ENCODE peak calls at places on chromosomes 7 and 10, in eight cellular contexts. One of them, this sample, is unnamed.

GRCh38 chr7:7944619-7945282 is 23.8 kb upstream of the GLCCI1 start:
- DNase-seq in GM20000: peak; percentile 75
- DNase-seq in heart right ventricle: no peak
- DNase-seq in stomach: peak; percentile 32
- DNase-seq in upper lobe of right lung: no peak
- DNase-seq in breast epithelium: no peak
- DNase-seq in HFFc6: no peak
- DNase-seq in fibroblast of lung: no peak
- DNase-seq in this sample: peak; percentile 66

GRCh38 chr10:44908071-44908709 is 2.9 kb upstream of the TMEM72 start:
- DNase-seq in heart right ventricle: no peak
- DNase-seq in HFFc6: peak; percentile 47
- DNase-seq in upper lobe of right lung: no peak
- DNase-seq in GM20000: no peak
- DNase-seq in stomach: no peak
- DNase-seq in fibroblast of lung: peak; percentile 20
- DNase-seq in breast epithelium: no peak
- DNase-seq in this sample: no peak

GRCh38 chr10:98563811-98564210 is 117.1 kb upstream of the HPS1 start:
- DNase-seq in stomach: no peak
- DNase-seq in GM20000: peak; percentile 12
- DNase-seq in heart right ventricle: no peak
- DNase-seq in upper lobe of right lung: no peak
- DNase-seq in breast epithelium: no peak
- DNase-seq in HFFc6: no peak
- DNase-seq in fibroblast of lung: no peak
- DNase-seq in this sample: no peak

GRCh38 chr7:157502701-157503111 is 165.9 kb downstream of the DNAJB6 start:
- DNase-seq in breast epithelium: no peak
- DNase-seq in GM20000: no peak
- DNase-seq in fibroblast of lung: peak; percentile 11
- DNase-seq in upper lobe of right lung: peak; percentile 46
- DNase-seq in stomach: peak; percentile 28
- DNase-seq in heart right ventricle: peak; percentile 41
- DNase-seq in HFFc6: peak; percentile 28
- DNase-seq in this sample: no peak

GRCh38 chr7:158061031-158061630 is 526.5 kb downstream of the PTPRN2 start:
- DNase-seq in GM20000: no peak
- DNase-seq in fibroblast of lung: no peak
- DNase-seq in upper lobe of right lung: peak; percentile 33
- DNase-seq in breast epithelium: peak; percentile 35
- DNase-seq in stomach: no peak
- DNase-seq in heart right ventricle: no peak
- DNase-seq in HFFc6: no peak
- DNase-seq in this sample: no peak

GRCh38 chr7:155213955-155214327 is 83.7 kb upstream of the INSIG1 start:
- DNase-seq in stomach: no peak
- DNase-seq in breast epithelium: peak; percentile 31
- DNase-seq in GM20000: no peak
- DNase-seq in fibroblast of lung: no peak
- DNase-seq in upper lobe of right lung: no peak
- DNase-seq in HFFc6: no peak
- DNase-seq in heart right ventricle: no peak
- DNase-seq in this sample: no peak

GRCh38 chr7:142855756-142856564 is 1.1 kb downstream of the EPHB6 start:
- DNase-seq in heart right ventricle: no peak
- DNase-seq in HFFc6: no peak
- DNase-seq in GM20000: no peak
- DNase-seq in upper lobe of right lung: peak; percentile 84
- DNase-seq in breast epithelium: no peak
- DNase-seq in stomach: peak; percentile 52
- DNase-seq in fibroblast of lung: peak; percentile 8
- DNase-seq in this sample: no peak

GRCh38 chr10:15672469-15672868 is 47.3 kb downstream of the ITGA8 start:
- DNase-seq in HFFc6: no peak
- DNase-seq in GM20000: no peak
- DNase-seq in breast epithelium: no peak
- DNase-seq in upper lobe of right lung: no peak
- DNase-seq in heart right ventricle: no peak
- DNase-seq in fibroblast of lung: no peak
- DNase-seq in stomach: no peak
- DNase-seq in this sample: no peak

GRCh38 chr10:132574288-132574687 is 36.7 kb downstream of the INPP5A start:
- DNase-seq in stomach: no peak
- DNase-seq in fibroblast of lung: no peak
- DNase-seq in upper lobe of right lung: no peak
- DNase-seq in heart right ventricle: no peak
- DNase-seq in breast epithelium: no peak
- DNase-seq in GM20000: no peak
- DNase-seq in HFFc6: no peak
- DNase-seq in this sample: no peak

GRCh38 chr10:128867119-128867518 is 599.9 kb upstream of the MGMT start:
- DNase-seq in heart right ventricle: no peak
- DNase-seq in fibroblast of lung: no peak
- DNase-seq in upper lobe of right lung: no peak
- DNase-seq in breast epithelium: no peak
- DNase-seq in GM20000: no peak
- DNase-seq in stomach: no peak
- DNase-seq in HFFc6: no peak
- DNase-seq in this sample: no peak

GRCh38 chr10:123621492-123621891 is 44.7 kb upstream of the GPR26 start:
- DNase-seq in HFFc6: peak; percentile 62
- DNase-seq in GM20000: no peak
- DNase-seq in upper lobe of right lung: no peak
- DNase-seq in stomach: no peak
- DNase-seq in heart right ventricle: no peak
- DNase-seq in breast epithelium: peak; percentile 56
- DNase-seq in fibroblast of lung: no peak
- DNase-seq in this sample: no peak

GRCh38 chr7:108360058-108360800 is 96.0 kb downstream of the NRCAM start:
- DNase-seq in heart right ventricle: no peak
- DNase-seq in breast epithelium: no peak
- DNase-seq in stomach: no peak
- DNase-seq in fibroblast of lung: no peak
- DNase-seq in upper lobe of right lung: no peak
- DNase-seq in HFFc6: no peak
- DNase-seq in GM20000: no peak
- DNase-seq in this sample: no peak

GRCh38 chr10:59033622-59034021 is 142.8 kb upstream of the PHYHIPL start:
- DNase-seq in fibroblast of lung: no peak
- DNase-seq in GM20000: no peak
- DNase-seq in upper lobe of right lung: no peak
- DNase-seq in breast epithelium: no peak
- DNase-seq in heart right ventricle: no peak
- DNase-seq in HFFc6: no peak
- DNase-seq in stomach: no peak
- DNase-seq in this sample: no peak

GRCh38 chr7:105309235-105310156 is 79.2 kb downstream of the SRPK2 start:
- DNase-seq in fibroblast of lung: no peak
- DNase-seq in breast epithelium: no peak
- DNase-seq in upper lobe of right lung: no peak
- DNase-seq in stomach: no peak
- DNase-seq in GM20000: no peak
- DNase-seq in HFFc6: no peak
- DNase-seq in heart right ventricle: no peak
- DNase-seq in this sample: no peak

GRCh38 chr7:150997817-150998216 is 7.0 kb downstream of the NOS3 start:
- DNase-seq in fibroblast of lung: no peak
- DNase-seq in heart right ventricle: no peak
- DNase-seq in GM20000: no peak
- DNase-seq in upper lobe of right lung: no peak
- DNase-seq in HFFc6: no peak
- DNase-seq in breast epithelium: no peak
- DNase-seq in stomach: no peak
- DNase-seq in this sample: no peak

GRCh38 chr7:80950550-80950967 is 31.7 kb upstream of the SEMA3C start:
- DNase-seq in stomach: no peak
- DNase-seq in HFFc6: no peak
- DNase-seq in breast epithelium: no peak
- DNase-seq in heart right ventricle: peak; percentile 46
- DNase-seq in fibroblast of lung: peak; percentile 79
- DNase-seq in GM20000: no peak
- DNase-seq in upper lobe of right lung: no peak
- DNase-seq in this sample: no peak

GRCh38 chr7:130560972-130561371 is 69.1 kb downstream of the MEST start:
- DNase-seq in heart right ventricle: no peak
- DNase-seq in fibroblast of lung: peak; percentile 26
- DNase-seq in upper lobe of right lung: no peak
- DNase-seq in breast epithelium: no peak
- DNase-seq in HFFc6: peak; percentile 50
- DNase-seq in stomach: no peak
- DNase-seq in GM20000: peak; percentile 62
- DNase-seq in this sample: peak; percentile 60

GRCh38 chr7:129493555-129493954 is 8.8 kb upstream of the SMKR1 start:
- DNase-seq in breast epithelium: no peak
- DNase-seq in upper lobe of right lung: no peak
- DNase-seq in stomach: no peak
- DNase-seq in HFFc6: peak; percentile 33
- DNase-seq in GM20000: no peak
- DNase-seq in fibroblast of lung: no peak
- DNase-seq in heart right ventricle: no peak
- DNase-seq in this sample: no peak
- TF ChIP-seq CTCF in breast epithelium: no peak
- TF ChIP-seq CTCF in upper lobe of right lung: no peak
- TF ChIP-seq CTCF in stomach: no peak
- TF ChIP-seq CTCF in HFFc6: peak; percentile 43
- TF ChIP-seq CTCF in GM20000: no peak
- TF ChIP-seq CTCF in fibroblast of lung: no peak
- TF ChIP-seq CTCF in heart right ventricle: no peak
- TF ChIP-seq CTCF in this sample: peak; percentile 18

GRCh38 chr10:120735773-120736371 is 115.3 kb upstream of the WDR11 start:
- DNase-seq in GM20000: peak; percentile 29
- DNase-seq in heart right ventricle: no peak
- DNase-seq in fibroblast of lung: peak; percentile 21
- DNase-seq in HFFc6: peak; percentile 30
- DNase-seq in stomach: no peak
- DNase-seq in breast epithelium: no peak
- DNase-seq in upper lobe of right lung: no peak
- DNase-seq in this sample: peak; percentile 22
- TF ChIP-seq CTCF in GM20000: peak; percentile 51
- TF ChIP-seq CTCF in heart right ventricle: peak; percentile 69
- TF ChIP-seq CTCF in fibroblast of lung: peak; percentile 39
- TF ChIP-seq CTCF in HFFc6: peak; percentile 90
- TF ChIP-seq CTCF in stomach: peak; percentile 70
- TF ChIP-seq CTCF in breast epithelium: no peak
- TF ChIP-seq CTCF in upper lobe of right lung: peak; percentile 72
- TF ChIP-seq CTCF in this sample: peak; percentile 50

GRCh38 chr10:125171402-125172316 is 11.3 kb upstream of the CTBP2 start:
- DNase-seq in GM20000: no peak
- DNase-seq in fibroblast of lung: no peak
- DNase-seq in breast epithelium: no peak
- DNase-seq in stomach: peak; percentile 2
- DNase-seq in HFFc6: no peak
- DNase-seq in upper lobe of right lung: no peak
- DNase-seq in heart right ventricle: no peak
- DNase-seq in this sample: no peak

GRCh38 chr10:125177641-125178640 is 17.6 kb upstream of the CTBP2 start:
- DNase-seq in heart right ventricle: no peak
- DNase-seq in stomach: no peak
- DNase-seq in fibroblast of lung: no peak
- DNase-seq in HFFc6: no peak
- DNase-seq in GM20000: no peak
- DNase-seq in upper lobe of right lung: no peak
- DNase-seq in breast epithelium: peak; percentile 33
- DNase-seq in this sample: no peak

GRCh38 chr10:125172694-125173093 is 12.3 kb upstream of the CTBP2 start:
- DNase-seq in HFFc6: no peak
- DNase-seq in upper lobe of right lung: no peak
- DNase-seq in breast epithelium: peak; percentile 5
- DNase-seq in stomach: peak; percentile 1
- DNase-seq in heart right ventricle: no peak
- DNase-seq in fibroblast of lung: no peak
- DNase-seq in GM20000: no peak
- DNase-seq in this sample: no peak

GRCh38 chr10:125174360-125174759 is 14.0 kb upstream of the CTBP2 start:
- DNase-seq in breast epithelium: no peak
- DNase-seq in HFFc6: no peak
- DNase-seq in fibroblast of lung: no peak
- DNase-seq in heart right ventricle: no peak
- DNase-seq in stomach: no peak
- DNase-seq in upper lobe of right lung: no peak
- DNase-seq in GM20000: no peak
- DNase-seq in this sample: no peak

GRCh38 chr10:125175807-125176206 is 15.4 kb upstream of the CTBP2 start:
- DNase-seq in HFFc6: no peak
- DNase-seq in heart right ventricle: no peak
- DNase-seq in breast epithelium: no peak
- DNase-seq in upper lobe of right lung: no peak
- DNase-seq in stomach: no peak
- DNase-seq in fibroblast of lung: no peak
- DNase-seq in GM20000: no peak
- DNase-seq in this sample: no peak
- TF ChIP-seq CTCF in HFFc6: no peak
- TF ChIP-seq CTCF in heart right ventricle: no peak
- TF ChIP-seq CTCF in breast epithelium: no peak
- TF ChIP-seq CTCF in upper lobe of right lung: no peak
- TF ChIP-seq CTCF in stomach: no peak
- TF ChIP-seq CTCF in fibroblast of lung: no peak
- TF ChIP-seq CTCF in GM20000: no peak
- TF ChIP-seq CTCF in this sample: no peak

DNA sequence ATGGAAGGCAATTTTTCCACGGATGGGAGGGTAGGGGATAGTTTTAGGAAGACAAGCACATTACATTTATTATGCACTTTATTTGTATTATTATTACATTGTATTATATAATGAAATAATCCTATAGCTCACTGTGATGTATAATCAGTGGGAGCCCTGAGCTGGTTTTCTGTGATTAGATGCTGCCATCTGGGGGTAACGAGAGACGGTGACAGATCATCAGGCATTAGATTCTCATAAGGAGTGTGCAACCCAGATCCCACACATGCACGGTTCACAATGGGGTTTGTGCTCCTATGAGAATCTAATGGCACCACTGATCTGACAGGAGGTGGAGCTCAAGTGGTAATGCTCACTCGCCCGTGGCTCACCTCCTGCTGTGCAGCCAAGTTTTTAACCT is 103.9 kb upstream of the STK17A start:
- DNase-seq in HFFc6: no peak
- DNase-seq in heart right ventricle: no peak
- DNase-seq in breast epithelium: no peak
- DNase-seq in upper lobe of right lung: no peak
- DNase-seq in stomach: no peak
- DNase-seq in fibroblast of lung: no peak
- DNase-seq in GM20000: no peak
- DNase-seq in this sample: no peak
- TF ChIP-seq CTCF in HFFc6: no peak
- TF ChIP-seq CTCF in heart right ventricle: no peak
- TF ChIP-seq CTCF in breast epithelium: no peak
- TF ChIP-seq CTCF in upper lobe of right lung: no peak
- TF ChIP-seq CTCF in stomach: no peak
- TF ChIP-seq CTCF in fibroblast of lung: no peak
- TF ChIP-seq CTCF in GM20000: no peak
- TF ChIP-seq CTCF in this sample: peak; percentile 11

This sample was measured in GM10248.